ENCODE peak calls at places on chromosome X, in nine cellular contexts. H, T, L, C, I, G, X, K and Z are unnamed samples.

GRCh38 chrX:916235-916609 is 285.6 kb downstream of the SHOX start:
- DNase-seq in H (peak; percentile 90), T (no peak), L (no peak), C (no peak), I (no peak), G (no peak), X (no peak), K (no peak), Z (no peak)

GRCh38 chrX:52923781-52924241 is 26.7 kb downstream of the FAM156B start:
- DNase-seq in H (peak; percentile 68), T (no peak), L (no peak), C (peak; percentile 57), I (peak; percentile 17), G (no peak), X (peak; percentile 62), K (no peak), Z (peak; percentile 90)

GRCh38 chrX:15493118-15494082 is at the start of gene PIR:
- DNase-seq in H (peak; percentile 85), T (peak; percentile 64), L (peak; percentile 81), C (peak; percentile 83), I (peak; percentile 88), G (no peak), X (peak; percentile 92), K (peak; percentile 89), Z (no peak)

GRCh38 chrX:71301195-71301924 is at the start of gene ITGB1BP2:
- DNase-seq in H (peak; percentile 85), T (no peak), L (peak; percentile 9), C (peak; percentile 64), I (no peak), G (no peak), X (no peak), K (no peak), Z (no peak)

GRCh38 chrX:24494544-24495113 is 29.5 kb downstream of the PDK3 start:
- DNase-seq in H (peak; percentile 78), T (peak; percentile 19), L (peak; percentile 61), C (peak; percentile 84), I (peak; percentile 71), G (no peak), X (no peak), K (peak; percentile 92), Z (no peak)

GRCh38 chrX:47484885-47485284 is 1.9 kb upstream of the ZNF41 start:
- DNase-seq in H (no peak), T (no peak), L (no peak), C (no peak), I (no peak), G (no peak), X (no peak), K (no peak), Z (peak; percentile 68)

GRCh38 chrX:152663086-152663485 is 25.4 kb downstream of the GABRQ start:
- DNase-seq in H (no peak), T (no peak), L (no peak), C (no peak), I (no peak), G (no peak), X (no peak), K (no peak), Z (no peak)

GRCh38 chrX:12489341-12489740 is 301.9 kb upstream of the PRPS2 start:
- DNase-seq in H (no peak), T (no peak), L (no peak), C (peak; percentile 51), I (no peak), G (no peak), X (no peak), K (no peak), Z (no peak)

GRCh38 chrX:39065051-39065871 is 264.0 kb downstream of the MID1IP1 start:
- DNase-seq in H (no peak), T (no peak), L (peak; percentile 90), C (no peak), I (no peak), G (no peak), X (no peak), K (no peak), Z (no peak)

GRCh38 chrX:155966876-155967275 is 30.6 kb upstream of the IL9R start:
- DNase-seq in H (peak; percentile 25), T (no peak), L (no peak), C (no peak), I (no peak), G (no peak), X (no peak), K (peak; percentile 55), Z (peak; percentile 81)

GRCh38 chrX:65491620-65492019 is 43.0 kb downstream of the LAS1L start:
- DNase-seq in H (no peak), T (no peak), L (no peak), C (no peak), I (no peak), G (no peak), X (no peak), K (no peak), Z (no peak)

GRCh38 chrX:155056877-155057792 is 13.8 kb downstream of the CMC4 start:
- DNase-seq in H (peak; percentile 82), T (peak; percentile 36), L (peak; percentile 79), C (peak; percentile 85), I (peak; percentile 70), G (no peak), X (peak; percentile 71), K (peak; percentile 80), Z (peak; percentile 79)